ENCODE peak calls at places on chromosome 7, in four cellular contexts. U, H, Y and Q are unnamed samples.

GRCh38 chr7:129947701-129948100 is 5.1 kb downstream of the UBE2H start:
- DNase-seq in H (no peak), U (peak), Y (no peak), Q (peak)

GRCh38 chr7:130151591-130152269 is 53.5 kb downstream of the TMEM209 start:
- DNase-seq in U (peak), Y (no peak), H (no peak), Q (no peak)

GRCh38 chr7:138002828-138003189 is 923 bp upstream of the CREB3L2 start:
- DNase-seq in H (no peak), U (no peak), Y (no peak), Q (no peak)

GRCh38 chr7:95028683-95029082 is 121.3 kb downstream of the PPP1R9A start:
- DNase-seq in Y (no peak), H (no peak), U (no peak), Q (no peak)

GRCh38 chr7:12111461-12112405 is 99.4 kb upstream of the TMEM106B start:
- DNase-seq in Y (no peak), U (peak), H (no peak), Q (no peak)

GRCh38 chr7:1670894-1671875 is 1.1 kb downstream of the ELFN1 start:
- DNase-seq in H (no peak), Y (no peak), U (no peak), Q (peak)

GRCh38 chr7:5572439-5572838 is 148.8 kb upstream of the TNRC18 start:
- DNase-seq in H (no peak), Y (no peak), U (no peak), Q (no peak)

GRCh38 chr7:144834516-144835165 is 1.2 kb downstream of the TPK1 start:
- DNase-seq in Y (no peak), H (no peak), U (peak), Q (peak)

GRCh38 chr7:95590387-95591248 is 5.7 kb downstream of the PDK4 start:
- DNase-seq in H (no peak), U (peak), Y (no peak), Q (no peak)

GRCh38 chr7:131190146-131190545 is 137.5 kb upstream of the MKLN1 start:
- DNase-seq in H (peak), U (no peak), Y (no peak), Q (no peak)

GRCh38 chr7:1033546-1034145 is 10.7 kb upstream of the GPR146 start:
- DNase-seq in H (no peak), Y (no peak), U (no peak), Q (no peak)

GRCh38 chr7:75704928-75705327 is 33.8 kb downstream of the HIP1 start:
- DNase-seq in U (no peak), Y (no peak), H (no peak), Q (no peak)

GRCh38 chr7:108492742-108493141 is 33.2 kb downstream of the PNPLA8 start:
- DNase-seq in H (no peak), U (no peak), Y (no peak), Q (no peak)

GRCh38 chr7:44390701-44391100 is 65.3 kb upstream of the CAMK2B start:
- DNase-seq in H (no peak), Y (peak), U (no peak), Q (no peak)
- TF ChIP-seq CTCF in H (no peak), Y (no peak), U (no peak), Q (no peak)

GRCh38 chr7:50988465-50988864 is 205.8 kb upstream of the GRB10 start:
- DNase-seq in U (no peak), Y (no peak), H (no peak), Q (no peak)

GRCh38 chr7:50981743-50982142 is 199.0 kb upstream of the GRB10 start:
- DNase-seq in H (no peak), Y (no peak), U (no peak), Q (no peak)

GRCh38 chr7:50978633-50979215 is 196.0 kb upstream of the GRB10 start:
- DNase-seq in U (peak), H (no peak), Y (no peak), Q (no peak)

DNA sequence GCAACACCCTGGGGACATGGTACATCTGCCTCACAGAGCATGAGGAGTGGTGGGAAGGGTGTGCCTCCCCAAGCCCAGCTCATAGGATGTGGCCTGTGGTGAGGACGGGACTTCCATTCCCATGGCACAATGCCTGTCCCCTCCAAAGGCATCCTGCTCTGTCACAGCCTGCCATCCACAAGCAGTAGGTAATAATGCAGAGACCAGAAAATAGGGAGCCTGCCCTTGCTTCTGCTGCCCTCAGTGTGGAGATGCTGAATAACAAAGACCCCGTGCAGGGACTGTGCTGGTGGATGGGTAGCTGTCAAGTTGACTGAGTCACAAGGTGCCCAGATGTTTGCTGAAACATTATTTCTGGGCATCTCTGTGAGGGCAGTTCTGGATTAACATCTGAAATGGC is 199.9 kb upstream of the GRB10 start:
- DNase-seq in U (no peak), Y (no peak), H (no peak), Q (no peak)
- TF ChIP-seq CTCF in U (peak), Y (peak), H (no peak), Q (no peak)

GRCh38 chr7:102450242-102450641 is 14.4 kb downstream of the ALKBH4 start:
- DNase-seq in H (no peak), Y (no peak), U (no peak), Q (no peak)
- TF ChIP-seq CTCF in H (no peak), Y (no peak), U (peak), Q (no peak)

GRCh38 chr7:118104812-118105441 is 79.0 kb upstream of the LSM8 start:
- DNase-seq in Y (no peak), H (no peak), U (peak), Q (no peak)
- TF ChIP-seq CTCF in Y (peak), H (no peak), U (peak), Q (peak)

DNA sequence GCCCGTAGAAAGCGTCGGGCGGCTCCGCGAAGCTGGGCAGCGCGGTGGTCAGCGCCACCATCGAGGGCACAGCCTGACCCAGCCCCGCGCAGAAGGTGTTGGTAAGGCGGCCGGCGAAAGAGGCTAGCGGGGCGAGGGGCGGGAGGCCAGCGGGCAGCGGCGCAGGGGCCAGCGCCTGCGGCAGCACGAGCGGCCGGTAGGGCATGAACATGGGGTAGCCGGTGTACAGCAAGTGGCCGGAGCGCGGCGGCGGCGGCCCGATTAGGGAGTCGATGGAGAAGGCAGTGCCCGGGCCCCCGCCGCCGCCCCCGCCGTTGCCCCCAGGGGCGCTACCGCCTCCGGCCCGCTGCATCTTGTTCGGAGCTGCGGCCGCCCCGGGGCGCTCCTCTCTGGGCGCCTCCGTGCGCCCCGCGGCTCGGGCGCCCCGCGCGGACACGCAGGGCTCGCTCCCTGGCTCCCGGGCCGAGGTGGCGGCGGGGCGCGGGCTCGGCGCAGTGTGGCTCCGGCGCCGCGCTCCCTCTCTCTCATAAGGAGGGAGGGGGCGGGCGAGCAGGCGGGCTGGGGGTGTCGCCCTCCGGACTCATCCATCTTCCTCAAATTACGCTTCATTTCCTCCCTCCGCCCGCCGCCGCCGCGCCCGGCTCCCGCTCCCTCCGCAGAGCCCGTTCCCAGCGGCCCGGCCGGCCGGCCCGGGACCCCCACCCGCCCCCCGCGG is at the start of gene GBX1:
- DNase-seq in U (no peak), H (no peak), Y (no peak), Q (no peak)
- TF ChIP-seq CTCF in U (no peak), H (peak), Y (no peak), Q (no peak)

GRCh38 chr7:33091641-33092191 is 17.5 kb downstream of the RP9 start:
- DNase-seq in H (no peak), U (no peak), Y (no peak), Q (no peak)
- TF ChIP-seq CTCF in H (no peak), U (no peak), Y (no peak), Q (no peak)

GRCh38 chr7:84613411-84613810 is 418.8 kb upstream of the SEMA3A start:
- DNase-seq in U (no peak), H (no peak), Y (no peak), Q (no peak)

GRCh38 chr7:84617265-84618030 is 422.9 kb upstream of the SEMA3A start:
- DNase-seq in U (no peak), H (no peak), Y (no peak), Q (no peak)

GRCh38 chr7:84611391-84611790 is 416.8 kb upstream of the SEMA3A start:
- DNase-seq in H (no peak), U (no peak), Y (no peak), Q (no peak)

GRCh38 chr7:84612976-84613375 is 418.4 kb upstream of the SEMA3A start:
- DNase-seq in Y (no peak), U (no peak), H (no peak), Q (no peak)

GRCh38 chr7:84614821-84615506 is 420.4 kb upstream of the SEMA3A start:
- DNase-seq in Y (no peak), U (peak), H (no peak), Q (no peak)
- TF ChIP-seq CTCF in Y (no peak), U (peak), H (no peak), Q (no peak)

GRCh38 chr7:82163586-82163985 is 280.0 kb downstream of the CACNA2D1 start:
- DNase-seq in Y (no peak), H (peak), U (no peak), Q (no peak)

GRCh38 chr7:82167568-82168314 is 275.8 kb downstream of the CACNA2D1 start:
- DNase-seq in H (no peak), U (peak), Y (no peak), Q (no peak)

GRCh38 chr7:82164410-82164809 is 279.2 kb downstream of the CACNA2D1 start:
- DNase-seq in Y (no peak), H (no peak), U (no peak), Q (no peak)

GRCh38 chr7:82166666-82167065 is 276.9 kb downstream of the CACNA2D1 start:
- DNase-seq in Y (no peak), H (no peak), U (peak), Q (no peak)

GRCh38 chr7:82164813-82165212 is 278.8 kb downstream of the CACNA2D1 start:
- DNase-seq in H (peak), U (peak), Y (no peak), Q (no peak)
- TF ChIP-seq CTCF in H (no peak), U (peak), Y (peak), Q (no peak)

DNA sequence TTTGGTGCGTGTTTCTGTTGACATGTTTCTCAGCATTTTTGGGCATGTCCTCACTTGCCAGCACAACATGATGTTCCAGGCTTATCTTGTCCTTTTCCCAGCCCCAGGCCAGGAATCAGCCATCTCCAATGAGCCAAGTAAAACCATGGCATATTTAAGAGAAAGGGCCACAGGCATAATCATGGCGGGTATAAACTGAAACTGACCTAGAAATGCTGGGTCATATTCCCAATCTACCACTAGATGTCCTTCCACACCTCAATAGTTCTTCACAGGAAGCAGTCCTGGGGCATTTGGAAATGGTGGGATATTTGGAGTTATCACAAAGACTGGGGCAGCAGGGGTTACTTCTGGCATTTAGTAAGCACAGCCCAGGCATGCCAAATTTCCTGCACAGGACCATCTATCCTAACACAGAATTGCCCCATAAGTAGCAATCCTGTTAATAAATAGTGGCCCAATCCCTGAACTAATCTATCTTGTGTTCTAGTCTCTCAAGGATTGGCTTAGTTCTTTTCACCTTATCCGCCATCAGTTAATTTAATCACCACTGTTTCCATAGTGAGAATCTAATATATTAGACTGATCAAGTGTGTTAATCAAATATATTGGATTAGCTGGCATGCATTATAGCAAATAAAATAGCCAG is 101.6 kb downstream of the NPSR1 start:
- DNase-seq in Y (no peak), H (no peak), U (peak), Q (no peak)
- TF ChIP-seq CTCF in Y (peak), H (no peak), U (peak), Q (no peak)